ENCODE peak calls at places on chromosomes 3 and 15, in eight cellular contexts. Z, F, H, K, W, B, M and Q are unnamed samples.

GRCh38 chr3:155664922-155665695 is 79.8 kb downstream of the PLCH1 start:
- DNase-seq in Z (no peak), F (peak), H (peak), K (peak), W (peak), B (no peak), M (peak), Q (no peak)

GRCh38 chr3:179266701-179267211 is 15.8 kb upstream of the KCNMB3 start:
- DNase-seq in Z (peak), F (peak), H (no peak), K (no peak), W (no peak), B (no peak), M (no peak), Q (no peak)

GRCh38 chr15:63030101-63030528 is 12.4 kb upstream of the TPM1 start:
- DNase-seq in Z (no peak), F (no peak), H (no peak), K (no peak), W (no peak), B (no peak), M (peak), Q (no peak)

GRCh38 chr15:92187975-92188374 is 205.7 kb upstream of the ST8SIA2 start:
- DNase-seq in Z (no peak), F (no peak), H (no peak), K (no peak), W (no peak), B (no peak), M (no peak), Q (no peak)

GRCh38 chr15:93451822-93452221 is 362.8 kb upstream of the RGMA start:
- DNase-seq in Z (no peak), F (no peak), H (peak), K (no peak), W (no peak), B (no peak), M (no peak), Q (no peak)

GRCh38 chr3:32593903-32594525 is 23.4 kb upstream of the DYNC1LI1 start:
- DNase-seq in Z (no peak), F (no peak), H (peak), K (peak), W (no peak), B (no peak), M (no peak), Q (no peak)

GRCh38 chr3:176755552-176755951 is 441.7 kb downstream of the TBL1XR1 start:
- DNase-seq in Z (no peak), F (no peak), H (no peak), K (no peak), W (no peak), B (no peak), M (no peak), Q (no peak)

GRCh38 chr3:34155666-34156065 is 357.2 kb downstream of the PDCD6IP start:
- DNase-seq in Z (peak), F (no peak), H (no peak), K (no peak), W (no peak), B (no peak), M (no peak), Q (no peak)

GRCh38 chr15:101470548-101471239 is 18.8 kb downstream of the PCSK6 start:
- DNase-seq in Z (no peak), F (no peak), H (no peak), K (no peak), W (no peak), B (no peak), M (no peak), Q (no peak)

GRCh38 chr3:71581981-71582611 is 1.4 kb downstream of the FOXP1 start:
- DNase-seq in Z (peak), F (peak), H (peak), K (no peak), W (no peak), B (peak), M (no peak), Q (no peak)

GRCh38 chr3:108959017-108959416 is 5.3 kb upstream of the GUCA1C start:
- DNase-seq in Z (no peak), F (no peak), H (peak), K (no peak), W (no peak), B (no peak), M (no peak), Q (no peak)

GRCh38 chr15:79973445-79974180 is 2.6 kb upstream of the BCL2A1 start:
- DNase-seq in Z (peak), F (no peak), H (no peak), K (no peak), W (no peak), B (no peak), M (no peak), Q (no peak)

DNA sequence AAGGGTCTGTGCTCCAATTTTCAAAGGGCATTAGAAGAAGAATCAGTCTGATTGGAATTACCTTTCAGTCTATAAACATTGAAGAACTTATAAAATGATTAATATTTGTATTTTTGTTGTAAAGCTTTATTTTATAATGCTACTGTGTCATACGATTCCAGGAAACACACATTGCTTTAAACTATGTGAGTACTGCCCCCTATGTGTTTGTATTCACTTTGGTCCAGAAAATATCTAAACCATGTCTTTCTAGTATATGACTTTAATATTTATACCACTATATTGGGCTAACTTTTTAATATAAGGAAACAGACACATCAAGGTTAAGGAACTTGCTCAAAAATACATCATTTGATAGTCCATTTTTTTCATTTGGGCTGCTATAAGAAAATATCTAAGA is 3.2 kb upstream of the RIOX2 start:
- DNase-seq in Z (no peak), F (no peak), H (no peak), K (no peak), W (no peak), B (no peak), M (no peak), Q (no peak)
- TF ChIP-seq CTCF in Z (peak), F (no peak), H (no peak), K (peak), W (peak), B (peak), M (peak), Q (no peak)

GRCh38 chr3:160643994-160644393 is 33.0 kb upstream of the ARL14 start:
- DNase-seq in Z (peak), F (no peak), H (peak), K (no peak), W (no peak), B (no peak), M (no peak), Q (no peak)
- TF ChIP-seq CTCF in Z (peak), F (no peak), H (peak), K (peak), W (peak), B (no peak), M (no peak), Q (no peak)

DNA sequence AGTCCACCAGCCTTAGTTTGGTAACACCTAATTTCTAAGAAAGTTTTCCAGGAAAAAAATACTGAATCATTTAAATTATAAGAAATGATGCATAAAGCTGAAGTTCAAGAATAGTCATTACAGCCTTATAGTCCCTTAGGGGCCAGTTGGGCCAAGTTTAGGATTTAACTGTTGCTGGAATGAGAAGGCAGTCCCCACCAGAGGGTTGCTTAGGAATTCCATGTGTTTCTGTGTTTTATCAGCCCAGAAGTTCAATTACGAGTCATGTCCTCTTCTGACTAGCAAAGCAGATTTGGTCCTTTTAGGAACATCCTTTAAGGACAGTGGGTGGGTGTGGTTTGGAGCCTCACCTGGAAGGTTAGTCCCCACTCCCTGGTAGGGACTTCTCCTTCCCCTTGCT is 57.0 kb upstream of the NR2E3 start:
- DNase-seq in Z (no peak), F (no peak), H (no peak), K (peak), W (no peak), B (no peak), M (no peak), Q (no peak)
- TF ChIP-seq CTCF in Z (no peak), F (no peak), H (no peak), K (no peak), W (no peak), B (no peak), M (no peak), Q (no peak)

DNA sequence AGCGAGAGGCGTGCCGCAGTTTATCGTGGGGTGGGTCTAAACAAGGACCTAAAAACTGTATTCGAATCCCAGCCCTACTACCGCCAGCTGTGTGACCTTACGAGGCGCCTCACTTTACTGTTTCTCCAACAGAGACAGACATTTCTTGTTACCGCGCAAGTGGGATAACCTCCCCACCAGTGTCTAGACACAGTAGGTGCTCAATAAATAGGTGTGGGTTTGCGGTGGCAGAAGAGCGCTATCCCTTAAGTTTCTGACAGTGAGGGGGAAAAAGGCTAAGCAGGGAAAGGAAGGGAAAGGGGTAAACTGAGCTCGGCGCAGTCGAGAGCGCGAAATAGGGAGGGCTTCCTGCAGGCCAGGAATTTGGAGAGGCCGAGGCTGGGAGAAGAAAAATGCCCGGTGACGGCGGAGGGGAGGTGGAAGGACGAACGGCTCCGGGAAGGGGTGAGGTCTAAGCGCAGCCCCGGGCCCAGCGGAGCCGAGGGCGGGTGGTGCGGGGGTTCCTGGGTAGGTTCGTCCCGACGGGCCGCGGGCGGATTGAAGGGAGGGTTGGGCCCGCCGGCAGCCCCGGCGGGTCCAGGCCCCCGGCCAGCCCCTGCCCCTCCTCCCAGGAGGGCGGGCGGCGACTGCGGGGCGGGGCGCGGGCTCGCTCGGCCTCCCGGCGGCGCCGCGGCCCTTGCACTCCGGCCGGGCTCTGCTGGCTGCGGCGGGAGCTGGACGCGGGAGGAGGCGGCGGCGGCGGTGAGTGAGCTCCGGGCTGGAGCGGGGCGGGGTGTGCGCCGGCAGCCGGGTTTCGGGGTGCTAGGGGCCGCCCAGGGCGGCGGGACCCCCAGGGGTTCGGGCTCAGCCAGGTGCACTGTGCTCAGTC is at the start of gene CGNL1:
- DNase-seq in Z (no peak), F (peak), H (no peak), K (peak), W (no peak), B (no peak), M (no peak), Q (no peak)
- TF ChIP-seq CTCF in Z (no peak), F (no peak), H (no peak), K (no peak), W (no peak), B (no peak), M (no peak), Q (no peak)

GRCh38 chr3:129651316-129652202 is 45.1 kb upstream of the PLXND1 start:
- DNase-seq in Z (no peak), F (peak), H (peak), K (peak), W (peak), B (no peak), M (peak), Q (no peak)
- TF ChIP-seq CTCF in Z (no peak), F (no peak), H (no peak), K (no peak), W (no peak), B (no peak), M (peak), Q (no peak)